ENCODE peak calls at places on chromosomes 11 and 22, in six cellular contexts. L, T, K, P, R and M are unnamed samples.

GRCh38 chr11:93370260-93370659 is 39.7 kb downstream of the DEUP1 start:
- DNase-seq in L (no peak), T (no peak), K (no peak), P (no peak), R (no peak), M (no peak)

GRCh38 chr11:31397239-31397834 is 27.7 kb downstream of the DNAJC24 start:
- DNase-seq in L (no peak), T (no peak), K (peak; percentile 30), P (peak; percentile 18), R (no peak), M (no peak)

GRCh38 chr11:120363436-120363835 is 27.2 kb downstream of the ARHGEF12 start:
- DNase-seq in L (no peak), T (no peak), K (no peak), P (no peak), R (no peak), M (no peak)

GRCh38 chr11:121323208-121323607 is 30.6 kb downstream of the SC5D start:
- DNase-seq in L (no peak), T (no peak), K (no peak), P (no peak), R (no peak), M (no peak)

GRCh38 chr11:69439651-69440464 is 41.6 kb upstream of the LINC01488 start:
- DNase-seq in L (no peak), T (no peak), K (peak; percentile 51), P (no peak), R (no peak), M (no peak)

GRCh38 chr11:91446267-91446666 is 778.4 kb upstream of the FAT3 start:
- DNase-seq in L (no peak), T (no peak), K (no peak), P (no peak), R (no peak), M (no peak)

GRCh38 chr22:20159088-20159487 is 8.2 kb upstream of the CCDC188 start:
- DNase-seq in L (no peak), T (no peak), K (no peak), P (no peak), R (no peak), M (no peak)

GRCh38 chr22:42229455-42230149 is 40.9 kb downstream of the TCF20 start:
- DNase-seq in L (no peak), T (no peak), K (no peak), P (no peak), R (no peak), M (no peak)

GRCh38 chr11:5593146-5593545 is 3.3 kb upstream of the TRIM6 start:
- DNase-seq in L (no peak), T (no peak), K (no peak), P (no peak), R (no peak), M (no peak)

GRCh38 chr22:42443240-42444059 is 11.2 kb upstream of the NFAM1 start:
- DNase-seq in L (no peak), T (no peak), K (no peak), P (no peak), R (no peak), M (no peak)

GRCh38 chr22:44645531-44645930 is 56.5 kb upstream of the PRR5 start:
- DNase-seq in L (no peak), T (no peak), K (no peak), P (no peak), R (no peak), M (no peak)

GRCh38 chr22:49964493-49965290 is 4.1 kb downstream of the PIM3 start:
- DNase-seq in L (no peak), T (no peak), K (no peak), P (no peak), R (no peak), M (no peak)

GRCh38 chr11:78291754-78292108 is 103.0 kb downstream of the USP35 start:
- DNase-seq in L (no peak), T (no peak), K (no peak), P (no peak), R (no peak), M (no peak)

GRCh38 chr11:123977731-123978347 is at the start of gene OR10S1:
- DNase-seq in L (no peak), T (no peak), K (no peak), P (no peak), R (no peak), M (no peak)

GRCh38 chr11:6225024-6225423 is 9.4 kb downstream of the FHIP1B start:
- DNase-seq in L (no peak), T (no peak), K (no peak), P (no peak), R (no peak), M (no peak)

GRCh38 chr11:109590782-109591181 is 168.8 kb downstream of the C11orf87 start:
- DNase-seq in L (no peak), T (no peak), K (no peak), P (no peak), R (no peak), M (no peak)

GRCh38 chr22:37808294-37808657 is 542 bp downstream of the GCAT start:
- DNase-seq in L (no peak), T (no peak), K (no peak), P (no peak), R (no peak), M (no peak)

GRCh38 chr11:104570088-104570701 is 328.1 kb downstream of the CASP12 start:
- DNase-seq in L (no peak), T (no peak), K (no peak), P (no peak), R (no peak), M (no peak)

GRCh38 chr22:20429254-20430100 is 8.1 kb downstream of the SCARF2 start:
- DNase-seq in L (peak; percentile 88), T (no peak), K (peak; percentile 98), P (no peak), R (no peak), M (peak; percentile 82)

GRCh38 chr22:49499433-49500075 is 328.1 kb downstream of the BRD1 start:
- DNase-seq in L (no peak), T (no peak), K (no peak), P (no peak), R (no peak), M (no peak)

GRCh38 chr11:59141191-59141590 is 1.5 kb upstream of the FAM111A start:
- DNase-seq in L (no peak), T (no peak), K (no peak), P (no peak), R (no peak), M (no peak)

GRCh38 chr11:59144096-59144495 is 1.4 kb downstream of the FAM111A start:
- DNase-seq in L (no peak), T (no peak), K (peak; percentile 18), P (no peak), R (no peak), M (no peak)

GRCh38 chr11:59144579-59145345 is 2.1 kb downstream of the FAM111A start:
- DNase-seq in L (peak; percentile 63), T (peak; percentile 70), K (peak; percentile 88), P (no peak), R (peak; percentile 71), M (peak; percentile 52)

GRCh38 chr11:59141673-59142460 is 789 bp upstream of the FAM111A start:
- DNase-seq in L (no peak), T (no peak), K (no peak), P (no peak), R (no peak), M (no peak)

GRCh38 chr11:59142530-59143507 is at the start of gene FAM111A:
- DNase-seq in L (peak; percentile 53), T (peak; percentile 67), K (peak; percentile 82), P (peak; percentile 78), R (peak; percentile 69), M (peak; percentile 60)
- TF ChIP-seq POLR2AphosphoS5 in L (peak; percentile 45), T (peak; percentile 43), K (no peak), P (no peak), R (peak; percentile 56), M (peak; percentile 52)

GRCh38 chr11:47726878-47727514 is 11.8 kb upstream of the AGBL2 start:
- DNase-seq in L (no peak), T (no peak), K (no peak), P (peak; percentile 15), R (no peak), M (no peak)

GRCh38 chr11:47720651-47721050 is 5.5 kb upstream of the AGBL2 start:
- DNase-seq in L (no peak), T (no peak), K (no peak), P (no peak), R (no peak), M (no peak)

GRCh38 chr11:47725445-47726442 is 10.6 kb upstream of the AGBL2 start:
- DNase-seq in L (no peak), T (no peak), K (no peak), P (peak; percentile 8), R (no peak), M (no peak)

GRCh38 chr11:47723041-47723440 is 7.9 kb upstream of the AGBL2 start:
- DNase-seq in L (no peak), T (no peak), K (no peak), P (no peak), R (no peak), M (no peak)

GRCh38 chr11:47724041-47724729 is 9.0 kb upstream of the AGBL2 start:
- DNase-seq in L (no peak), T (no peak), K (peak; percentile 20), P (peak; percentile 98), R (no peak), M (no peak)
- TF ChIP-seq TAF1 in L (no peak), T (no peak), K (no peak), P (peak; percentile 31), R (no peak), M (no peak)

GRCh38 chr11:15842345-15842744 is 514.0 kb downstream of the SOX6 start:
- DNase-seq in L (no peak), T (no peak), K (no peak), P (no peak), R (no peak), M (no peak)
- TF ChIP-seq POLR2A in L (no peak), T (no peak), K (no peak), P (no peak), R (no peak), M (no peak)

DNA sequence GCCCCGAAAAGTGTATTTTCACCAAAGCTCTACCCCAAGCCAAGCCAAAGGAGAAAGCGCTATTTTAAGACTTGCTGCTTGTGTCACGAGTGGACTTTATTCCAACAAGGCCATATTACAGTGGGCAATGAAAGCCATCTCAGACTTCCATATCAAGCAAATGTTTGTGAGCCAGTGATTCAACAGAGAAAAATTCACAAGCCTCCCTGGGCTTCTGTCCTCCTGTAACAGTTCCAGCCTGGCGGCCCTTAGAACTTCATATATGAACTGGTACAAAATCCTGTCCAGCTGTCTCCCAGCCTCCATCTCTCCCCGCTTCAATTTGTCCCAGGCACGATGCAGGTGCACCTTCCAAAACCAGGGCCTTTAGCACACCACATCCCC is 11.2 kb downstream of the LARGE1 start:
- DNase-seq in L (no peak), T (no peak), K (no peak), P (peak; percentile 49), R (no peak), M (no peak)
- TF ChIP-seq POLR2AphosphoS5 in L (no peak), T (no peak), K (no peak), P (no peak), R (no peak), M (no peak)